ENCODE peak calls at places on chromosome 14, in five cellular contexts. One of them, this sample, is unnamed.

GRCh38 chr14:102095231-102095870 is 8.5 kb upstream of the HSP90AA1 start:
- DNase-seq in AG09309: no peak
- DNase-seq in GM06990: no peak
- DNase-seq in stomach: no peak
- DNase-seq in right atrium auricular region: no peak
- DNase-seq in this sample: no peak

GRCh38 chr14:38127784-38128183 is 79.9 kb upstream of the SSTR1 start:
- DNase-seq in AG09309: no peak
- DNase-seq in GM06990: no peak
- DNase-seq in stomach: no peak
- DNase-seq in right atrium auricular region: no peak
- DNase-seq in this sample: no peak

GRCh38 chr14:50928002-50928635 is 16.2 kb downstream of the PYGL start:
- DNase-seq in AG09309: peak; percentile 97
- DNase-seq in GM06990: no peak
- DNase-seq in stomach: no peak
- DNase-seq in right atrium auricular region: peak; percentile 61
- DNase-seq in this sample: peak; percentile 83

GRCh38 chr14:90294872-90295271 is 36.9 kb downstream of the NRDE2 start:
- DNase-seq in AG09309: no peak
- DNase-seq in GM06990: no peak
- DNase-seq in stomach: no peak
- DNase-seq in right atrium auricular region: no peak
- DNase-seq in this sample: no peak

GRCh38 chr14:92687681-92688433 is 60.6 kb downstream of the LGMN start:
- DNase-seq in AG09309: no peak
- DNase-seq in GM06990: no peak
- DNase-seq in stomach: peak; percentile 62
- DNase-seq in right atrium auricular region: no peak
- DNase-seq in this sample: no peak

GRCh38 chr14:78598046-78598652 is 428.0 kb downstream of the NRXN3 start:
- DNase-seq in AG09309: no peak
- DNase-seq in GM06990: peak; percentile 13
- DNase-seq in stomach: peak; percentile 44
- DNase-seq in right atrium auricular region: no peak
- DNase-seq in this sample: no peak

GRCh38 chr14:25237845-25238244 is 187.9 kb upstream of the STXBP6 start:
- DNase-seq in AG09309: no peak
- DNase-seq in GM06990: no peak
- DNase-seq in stomach: no peak
- DNase-seq in right atrium auricular region: no peak
- DNase-seq in this sample: no peak

GRCh38 chr14:53983112-53983511 is 26.5 kb upstream of the BMP4 start:
- DNase-seq in AG09309: no peak
- DNase-seq in GM06990: no peak
- DNase-seq in stomach: no peak
- DNase-seq in right atrium auricular region: no peak
- DNase-seq in this sample: no peak

GRCh38 chr14:23056257-23056955 is 914 bp downstream of the CDH24 start:
- DNase-seq in AG09309: no peak
- DNase-seq in GM06990: peak; percentile 67
- DNase-seq in stomach: peak; percentile 75
- DNase-seq in right atrium auricular region: peak; percentile 69
- DNase-seq in this sample: no peak

GRCh38 chr14:30143617-30144016 is 216.0 kb upstream of the PRKD1 start:
- DNase-seq in AG09309: no peak
- DNase-seq in GM06990: no peak
- DNase-seq in stomach: no peak
- DNase-seq in right atrium auricular region: no peak
- DNase-seq in this sample: peak; percentile 3

GRCh38 chr14:87628129-87628528 is 364.9 kb downstream of the GALC start:
- DNase-seq in AG09309: no peak
- DNase-seq in GM06990: no peak
- DNase-seq in stomach: no peak
- DNase-seq in right atrium auricular region: peak; percentile 68
- DNase-seq in this sample: no peak

GRCh38 chr14:79265366-79265765 is 945.9 kb downstream of the DIO2 start:
- DNase-seq in AG09309: no peak
- DNase-seq in GM06990: no peak
- DNase-seq in stomach: no peak
- DNase-seq in right atrium auricular region: no peak
- DNase-seq in this sample: no peak

GRCh38 chr14:34237098-34237497 is 224.9 kb downstream of the SPTSSA start:
- DNase-seq in AG09309: no peak
- DNase-seq in GM06990: no peak
- DNase-seq in stomach: no peak
- DNase-seq in right atrium auricular region: no peak
- DNase-seq in this sample: no peak

GRCh38 chr14:30994681-30995620 is 30.5 kb upstream of the AP4S1 start:
- DNase-seq in AG09309: peak; percentile 5
- DNase-seq in GM06990: no peak
- DNase-seq in stomach: no peak
- DNase-seq in right atrium auricular region: no peak
- DNase-seq in this sample: no peak

GRCh38 chr14:21070610-21071224 is 613 bp downstream of the ARHGEF40 start:
- DNase-seq in AG09309: no peak
- DNase-seq in GM06990: no peak
- DNase-seq in stomach: no peak
- DNase-seq in right atrium auricular region: no peak
- DNase-seq in this sample: no peak

GRCh38 chr14:99225804-99226203 is 46.2 kb downstream of the BCL11B start:
- DNase-seq in AG09309: no peak
- DNase-seq in GM06990: no peak
- DNase-seq in stomach: no peak
- DNase-seq in right atrium auricular region: no peak
- DNase-seq in this sample: no peak

GRCh38 chr14:24775919-24776318 is 141.9 kb upstream of the GZMB start:
- DNase-seq in AG09309: no peak
- DNase-seq in GM06990: no peak
- DNase-seq in stomach: no peak
- DNase-seq in right atrium auricular region: no peak
- DNase-seq in this sample: no peak

GRCh38 chr14:23580948-23581281 is 2.3 kb upstream of the JPH4 start:
- DNase-seq in AG09309: no peak
- DNase-seq in GM06990: no peak
- DNase-seq in stomach: peak; percentile 4
- DNase-seq in right atrium auricular region: no peak
- DNase-seq in this sample: no peak

GRCh38 chr14:37278673-37279538 is 81.2 kb downstream of the MIPOL1 start:
- DNase-seq in AG09309: no peak
- DNase-seq in GM06990: no peak
- DNase-seq in stomach: no peak
- DNase-seq in right atrium auricular region: no peak
- DNase-seq in this sample: no peak

GRCh38 chr14:89139404-89140247 is 277.4 kb downstream of the FOXN3 start:
- DNase-seq in AG09309: no peak
- DNase-seq in GM06990: no peak
- DNase-seq in stomach: no peak
- DNase-seq in right atrium auricular region: no peak
- DNase-seq in this sample: no peak

GRCh38 chr14:36176524-36176923 is at the start of gene PTCSC3:
- DNase-seq in AG09309: peak; percentile 11
- DNase-seq in GM06990: no peak
- DNase-seq in stomach: no peak
- DNase-seq in right atrium auricular region: no peak
- DNase-seq in this sample: no peak
- H3K4me3 ChIP-seq in AG09309: no peak within 1 kb of the TSS
- H3K4me3 ChIP-seq in GM06990: no peak within 1 kb of the TSS
- H3K4me3 ChIP-seq in stomach: no peak within 1 kb of the TSS
- H3K4me3 ChIP-seq in right atrium auricular region: no peak within 1 kb of the TSS
- H3K4me3 ChIP-seq in this sample: no peak within 1 kb of the TSS

GRCh38 chr14:56339855-56340701 is 221.9 kb downstream of the PELI2 start:
- DNase-seq in AG09309: peak; percentile 93
- DNase-seq in GM06990: no peak
- DNase-seq in stomach: peak; percentile 66
- DNase-seq in right atrium auricular region: peak; percentile 91
- DNase-seq in this sample: peak; percentile 87
- TF ChIP-seq CTCF in AG09309: peak; percentile 97
- TF ChIP-seq CTCF in GM06990: peak; percentile 86
- TF ChIP-seq CTCF in stomach: peak; percentile 57
- TF ChIP-seq CTCF in right atrium auricular region: peak; percentile 89
- TF ChIP-seq CTCF in this sample: peak; percentile 93

GRCh38 chr14:75174066-75174465 is 2.3 kb downstream of the TMED10 start:
- DNase-seq in AG09309: no peak
- DNase-seq in GM06990: no peak
- DNase-seq in stomach: no peak
- DNase-seq in right atrium auricular region: no peak
- DNase-seq in this sample: no peak
- H3K4me3 ChIP-seq in AG09309: no peak overlapping the region
- H3K4me3 ChIP-seq in GM06990: no peak overlapping the region
- H3K4me3 ChIP-seq in stomach: peak overlapping the region; percentile 94
- H3K4me3 ChIP-seq in right atrium auricular region: no peak overlapping the region
- H3K4me3 ChIP-seq in this sample: no peak overlapping the region

GRCh38 chr14:61563162-61563511 is 132.2 kb upstream of the HIF1A start:
- DNase-seq in AG09309: no peak
- DNase-seq in GM06990: no peak
- DNase-seq in stomach: no peak
- DNase-seq in right atrium auricular region: peak; percentile 28
- DNase-seq in this sample: no peak

GRCh38 chr14:61565181-61565580 is 130.1 kb upstream of the HIF1A start:
- DNase-seq in AG09309: no peak
- DNase-seq in GM06990: no peak
- DNase-seq in stomach: no peak
- DNase-seq in right atrium auricular region: no peak
- DNase-seq in this sample: no peak

GRCh38 chr14:61563880-61564622 is 131.3 kb upstream of the HIF1A start:
- DNase-seq in AG09309: no peak
- DNase-seq in GM06990: no peak
- DNase-seq in stomach: no peak
- DNase-seq in right atrium auricular region: peak; percentile 57
- DNase-seq in this sample: no peak

GRCh38 chr14:61565836-61566536 is 129.3 kb upstream of the HIF1A start:
- DNase-seq in AG09309: peak; percentile 89
- DNase-seq in GM06990: no peak
- DNase-seq in stomach: no peak
- DNase-seq in right atrium auricular region: no peak
- DNase-seq in this sample: peak; percentile 87

DNA sequence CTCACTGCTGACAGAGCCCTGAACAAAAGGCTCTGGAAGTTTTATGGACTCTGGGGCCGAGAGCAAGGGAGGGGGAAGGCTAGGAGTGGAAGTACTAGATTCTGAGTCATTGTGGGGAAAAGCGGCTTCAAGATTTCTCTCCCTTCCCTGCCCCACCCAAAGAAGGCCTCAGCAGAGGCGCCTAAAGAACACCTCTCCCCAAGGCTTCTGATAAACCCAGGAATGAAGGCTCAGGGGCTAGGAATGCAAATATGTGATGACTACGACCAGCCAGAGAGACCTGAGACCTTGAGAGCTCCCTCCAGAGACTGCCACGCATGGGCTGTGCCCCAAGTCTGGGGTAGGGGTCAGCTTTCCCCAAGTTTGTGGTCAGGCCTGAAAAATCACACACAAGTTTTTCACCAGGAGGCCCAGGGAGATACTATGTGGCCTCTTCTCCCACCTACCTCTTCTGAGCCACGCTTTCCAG is 130.7 kb upstream of the HIF1A start:
- DNase-seq in AG09309: peak; percentile 86
- DNase-seq in GM06990: no peak
- DNase-seq in stomach: no peak
- DNase-seq in right atrium auricular region: no peak
- DNase-seq in this sample: peak; percentile 93
- TF ChIP-seq CTCF in AG09309: no peak
- TF ChIP-seq CTCF in GM06990: no peak
- TF ChIP-seq CTCF in stomach: no peak
- TF ChIP-seq CTCF in right atrium auricular region: no peak
- TF ChIP-seq CTCF in this sample: no peak

DNA sequence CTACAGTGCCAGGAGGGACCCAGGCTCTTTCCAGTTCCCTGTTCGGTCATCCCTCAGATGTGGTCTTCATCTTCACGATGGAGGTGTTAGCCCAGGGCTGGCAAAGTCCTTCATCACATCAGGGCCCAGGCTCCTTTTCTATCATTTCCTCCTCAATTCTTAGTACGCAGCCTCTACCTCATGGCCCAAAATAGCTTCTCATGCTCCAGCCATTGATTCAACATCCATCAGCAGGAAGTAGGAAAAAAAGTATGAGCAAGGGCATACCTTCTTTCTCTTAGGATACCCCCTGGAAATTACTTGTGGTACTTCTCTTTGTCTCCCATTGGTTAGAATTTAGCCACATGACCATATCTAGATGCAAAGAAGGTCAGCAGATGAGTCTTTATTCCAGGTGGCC is 12.2 kb upstream of the ZDHHC22 start:
- DNase-seq in AG09309: no peak
- DNase-seq in GM06990: no peak
- DNase-seq in stomach: no peak
- DNase-seq in right atrium auricular region: no peak
- DNase-seq in this sample: no peak
- H3K4me3 ChIP-seq in AG09309: no peak overlapping the region
- H3K4me3 ChIP-seq in GM06990: no peak overlapping the region
- H3K4me3 ChIP-seq in stomach: no peak overlapping the region
- H3K4me3 ChIP-seq in right atrium auricular region: no peak overlapping the region
- H3K4me3 ChIP-seq in this sample: no peak overlapping the region

DNA sequence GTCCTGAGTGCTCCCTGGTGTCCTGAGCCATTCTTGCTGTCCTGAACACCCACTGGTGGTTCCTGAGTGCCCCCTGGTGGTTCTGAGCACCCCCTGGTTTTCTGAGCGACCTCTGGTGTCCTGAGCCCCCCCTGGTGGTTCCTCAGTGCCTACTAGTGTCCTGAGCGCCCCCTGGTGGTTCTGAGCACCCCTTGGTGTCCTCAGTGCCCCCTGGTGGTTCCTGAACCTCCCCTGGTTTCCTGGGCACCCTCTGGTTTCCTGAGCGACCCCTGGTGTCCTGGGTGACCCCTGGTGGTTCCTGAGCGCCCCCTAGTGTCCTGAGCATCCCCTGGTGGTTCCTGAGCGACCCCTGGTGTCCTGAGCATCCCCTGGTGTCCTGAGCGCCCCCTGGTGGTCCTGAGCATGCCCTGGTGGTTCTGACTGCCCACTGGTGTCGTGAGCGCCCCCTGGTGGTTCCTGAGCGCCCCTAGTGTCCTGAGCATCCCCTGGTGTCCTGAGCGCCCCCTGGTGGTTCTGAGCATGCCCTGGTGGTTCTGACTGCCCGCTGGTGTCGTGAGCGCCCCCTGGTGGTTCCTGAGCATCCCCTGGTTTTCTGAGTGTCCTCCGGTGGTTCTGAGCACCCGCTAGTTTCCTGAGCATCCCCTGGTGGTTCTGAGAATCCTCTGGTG is 473.1 kb downstream of the TMEM121 start:
- DNase-seq in AG09309: no peak
- DNase-seq in GM06990: peak; percentile 37
- DNase-seq in stomach: peak; percentile 68
- DNase-seq in right atrium auricular region: no peak
- DNase-seq in this sample: no peak
- TF ChIP-seq CTCF in AG09309: peak; percentile 66
- TF ChIP-seq CTCF in GM06990: peak; percentile 98
- TF ChIP-seq CTCF in stomach: no peak
- TF ChIP-seq CTCF in right atrium auricular region: peak; percentile 28
- TF ChIP-seq CTCF in this sample: peak; percentile 13